ENCODE peak calls at places on chromosome 2, in four cellular contexts. R is endothelial cell; H is activated CD4-positive, CD25-positive, alpha-beta regulatory T cell treated with anti-CD3 and anti-CD28 coated beads, Interleukin-2, amount 50 U/mL, for 72 hours; V is activated CD8-positive, alpha-beta T cell treated with anti-CD3 and anti-CD28 coated beads for 36 hours. E is an unnamed sample.

GRCh38 chr2:144517825-144518699 is 1.9 kb downstream of the ZEB2 start:
- DNase-seq in R (no peak), H (no peak), V (peak; percentile 32), E (no peak)

GRCh38 chr2:119483395-119483753 is 40.9 kb downstream of the SCTR start:
- DNase-seq in R (no peak), H (no peak), V (no peak), E (no peak)

GRCh38 chr2:67752964-67753363 is 309.8 kb downstream of the C1D start:
- DNase-seq in R (no peak), H (no peak), V (no peak), E (no peak)

GRCh38 chr2:62181836-62182235 is 14.1 kb upstream of the B3GNT2 start:
- DNase-seq in R (no peak), H (no peak), V (no peak), E (no peak)

GRCh38 chr2:168090366-168091019 is 156.9 kb downstream of the STK39 start:
- DNase-seq in R (no peak), H (no peak), V (no peak), E (no peak)

GRCh38 chr2:169185711-169186110 is 116.3 kb downstream of the DHRS9 start:
- DNase-seq in R (no peak), H (no peak), V (no peak), E (no peak)

GRCh38 chr2:48247171-48247570 is 282.8 kb upstream of the STON1 start:
- DNase-seq in R (no peak), H (no peak), V (no peak), E (no peak)

GRCh38 chr2:3536682-3537632 is 17.6 kb upstream of the ADI1 start:
- DNase-seq in R (peak; percentile 45), H (no peak), V (peak; percentile 47), E (no peak)

GRCh38 chr2:151156431-151156830 is 105.2 kb downstream of the RBM43 start:
- DNase-seq in R (no peak), H (no peak), V (peak; percentile 6), E (no peak)

GRCh38 chr2:164717000-164717597 is 95.8 kb upstream of the GRB14 start:
- DNase-seq in R (no peak), H (no peak), V (no peak), E (no peak)

GRCh38 chr2:85668009-85668856 is at the start of gene SFTPB:
- DNase-seq in R (no peak), H (no peak), V (no peak), E (no peak)

E was measured in type B pancreatic cell.